ENCODE peak calls at places on chromosomes 13 and 19, in eight cellular contexts. Y, X, Q, V, R, F, D and E are unnamed samples.

GRCh38 chr13:53217221-53217620 is 188.6 kb downstream of the OLFM4 start:
- DNase-seq in Y (no peak), X (no peak), Q (no peak), V (no peak), R (no peak), F (no peak), D (no peak), E (no peak)

GRCh38 chr19:16001481-16002312 is 52.9 kb downstream of the OR10H4 start:
- DNase-seq in Y (peak), X (no peak), Q (peak), V (peak), R (no peak), F (no peak), D (no peak), E (no peak)

GRCh38 chr19:47510516-47511127 is 4.2 kb downstream of the NAPA start:
- DNase-seq in Y (no peak), X (no peak), Q (no peak), V (no peak), R (no peak), F (no peak), D (no peak), E (no peak)

GRCh38 chr13:102191951-102192461 is 209.8 kb downstream of the FGF14 start:
- DNase-seq in Y (peak), X (no peak), Q (no peak), V (peak), R (no peak), F (no peak), D (no peak), E (no peak)

GRCh38 chr19:30535011-30535410 is 162.8 kb downstream of the ZNF536 start:
- DNase-seq in Y (no peak), X (no peak), Q (no peak), V (no peak), R (no peak), F (no peak), D (no peak), E (no peak)

GRCh38 chr19:18858906-18859646 is 27.3 kb downstream of the UPF1 start:
- DNase-seq in Y (no peak), X (no peak), Q (no peak), V (no peak), R (no peak), F (no peak), D (no peak), E (no peak)

GRCh38 chr19:46442808-46443450 is 14.2 kb upstream of the PNMA8C start:
- DNase-seq in Y (peak), X (no peak), Q (no peak), V (peak), R (no peak), F (no peak), D (no peak), E (no peak)

GRCh38 chr13:25286308-25286968 is 850 bp downstream of the MTMR6 start:
- DNase-seq in Y (peak), X (peak), Q (no peak), V (peak), R (no peak), F (peak), D (no peak), E (no peak)

GRCh38 chr19:53355739-53356138 is 9.8 kb upstream of the ZNF525 start:
- DNase-seq in Y (peak), X (no peak), Q (no peak), V (no peak), R (no peak), F (no peak), D (no peak), E (no peak)

GRCh38 chr19:27392027-27392632 is 1820.8 kb downstream of the UQCRFS1 start:
- DNase-seq in Y (no peak), X (no peak), Q (no peak), V (no peak), R (no peak), F (no peak), D (no peak), E (no peak)

GRCh38 chr19:47564081-47564480 is 8.9 kb downstream of the ZNF541 start:
- DNase-seq in Y (no peak), X (no peak), Q (no peak), V (no peak), R (no peak), F (no peak), D (no peak), E (no peak)

GRCh38 chr13:109871018-109871370 is 84.6 kb upstream of the IRS2 start:
- DNase-seq in Y (peak), X (no peak), Q (no peak), V (peak), R (no peak), F (no peak), D (peak), E (no peak)

GRCh38 chr13:74761794-74762193 is 627.6 kb upstream of the KLF12 start:
- DNase-seq in Y (peak), X (no peak), Q (no peak), V (peak), R (no peak), F (no peak), D (peak), E (no peak)

GRCh38 chr13:33139186-33139585 is 123.0 kb downstream of the KL start:
- DNase-seq in Y (no peak), X (no peak), Q (no peak), V (no peak), R (no peak), F (peak), D (no peak), E (no peak)